ENCODE peak calls at places on chromosome 7, in eight cellular contexts. Z is stimulated activated CD4-positive, alpha-beta T cell treated with anti-CD3 and anti-CD28 coated beads, Interleukin-1b, Interleukin-23, amount 100 ng/mL, for 4 hours; Y is T-cell; D is Right ventricle myocardium superior; K is skeletal muscle cell; A is endothelial cell; U is gastrocnemius medialis; P is HTR-8/SVneo. M is an unnamed sample.

GRCh38 chr7:16359201-16359600 is 62.1 kb downstream of the CRPPA start:
- DNase-seq in Y (no peak), A (no peak), Z (no peak), P (no peak), K (no peak), D (no peak), U (no peak), M (no peak)

GRCh38 chr7:54112568-54112967 is 429.6 kb upstream of the VSTM2A start:
- DNase-seq in Y (no peak), Z (no peak), K (no peak), U (no peak), D (no peak), A (no peak), P (no peak), M (no peak)

GRCh38 chr7:46603780-46604725 is 683.0 kb upstream of the IGFBP3 start:
- DNase-seq in K (peak), U (peak), Z (no peak), P (no peak), A (no peak), Y (no peak), D (peak), M (no peak)

GRCh38 chr7:47611045-47611511 is 29.2 kb upstream of the TNS3 start:
- DNase-seq in Y (no peak), A (no peak), U (no peak), P (no peak), K (no peak), D (no peak), Z (no peak), M (no peak)

GRCh38 chr7:127702938-127703337 is 50.9 kb downstream of the SND1 start:
- DNase-seq in U (no peak), D (no peak), K (no peak), Y (no peak), P (no peak), Z (no peak), A (no peak), M (no peak)

GRCh38 chr7:121328508-121329459 is at the start of gene WNT16:
- DNase-seq in Y (no peak), D (no peak), P (no peak), A (peak), Z (no peak), U (no peak), K (no peak), M (peak)

GRCh38 chr7:64098-64521 is 128.3 kb upstream of the FAM20C start:
- DNase-seq in A (peak), D (peak), Y (no peak), P (peak), Z (no peak), U (peak), K (peak), M (peak)

GRCh38 chr7:97104719-97105129 is 12.8 kb upstream of the SDHAF3 start:
- DNase-seq in K (no peak), A (peak), Z (peak), P (peak), Y (peak), U (peak), D (peak), M (peak)

GRCh38 chr7:69701241-69701741 is 103.0 kb downstream of the AUTS2 start:
- DNase-seq in P (no peak), D (no peak), U (no peak), Y (no peak), Z (no peak), K (no peak), A (no peak), M (no peak)

GRCh38 chr7:39753823-39754325 is 130.5 kb downstream of the RALA start:
- DNase-seq in K (no peak), Z (no peak), Y (no peak), P (no peak), A (no peak), D (no peak), U (no peak), M (no peak)

GRCh38 chr7:44541-44896 is 147.9 kb upstream of the FAM20C start:
- DNase-seq in Y (no peak), D (peak), Z (no peak), U (no peak), A (no peak), K (no peak), P (no peak), M (no peak)

GRCh38 chr7:155665957-155666287 is 21.5 kb downstream of the RBM33 start:
- DNase-seq in U (no peak), A (no peak), Z (no peak), D (no peak), Y (no peak), P (peak), K (peak), M (no peak)

GRCh38 chr7:117582219-117582704 is 102.4 kb downstream of the CFTR start:
- DNase-seq in Y (no peak), K (peak), A (no peak), D (peak), U (peak), P (peak), Z (no peak), M (peak)

GRCh38 chr7:95859434-95859833 is 87.1 kb downstream of the DYNC1I1 start:
- DNase-seq in D (no peak), P (peak), A (no peak), K (peak), Y (no peak), U (no peak), Z (no peak), M (peak)

GRCh38 chr7:146658604-146659003 is 542.0 kb downstream of the CNTNAP2 start:
- DNase-seq in Y (no peak), D (no peak), A (no peak), U (no peak), P (no peak), K (no peak), Z (no peak), M (no peak)

GRCh38 chr7:83588602-83589240 is 60.2 kb downstream of the SEMA3E start:
- DNase-seq in K (no peak), Y (no peak), A (no peak), U (no peak), P (no peak), D (no peak), Z (no peak), M (no peak)

GRCh38 chr7:126483972-126484371 is 768.8 kb downstream of the GRM8 start:
- DNase-seq in Y (no peak), U (no peak), P (no peak), Z (no peak), K (peak), A (no peak), D (no peak), M (no peak)

GRCh38 chr7:83751217-83751616 is 102.3 kb upstream of the SEMA3E start:
- DNase-seq in P (peak), Y (no peak), Z (no peak), U (no peak), D (no peak), A (no peak), K (peak), M (no peak)

GRCh38 chr7:83058667-83059066 is 104.0 kb downstream of the PCLO start:
- DNase-seq in Z (no peak), U (no peak), A (no peak), Y (no peak), P (no peak), D (no peak), K (no peak), M (no peak)

GRCh38 chr7:4216016-4216415 is 466.1 kb upstream of the FOXK1 start:
- DNase-seq in D (no peak), K (peak), P (peak), U (no peak), A (no peak), Z (no peak), Y (no peak), M (no peak)

GRCh38 chr7:65251851-65252620 is 121.6 kb upstream of the ZNF92 start:
- DNase-seq in K (no peak), P (peak), Z (no peak), U (no peak), D (peak), Y (no peak), A (peak), M (peak)

GRCh38 chr7:109963741-109964140 is 1127.2 kb upstream of the LRRN3 start:
- DNase-seq in P (no peak), Y (no peak), U (no peak), Z (no peak), K (no peak), D (no peak), A (no peak), M (no peak)

GRCh38 chr7:33591481-33591880 is 313.9 kb upstream of the BMPER start:
- DNase-seq in Z (no peak), K (peak), A (no peak), P (no peak), Y (no peak), U (no peak), D (no peak), M (no peak)